ENCODE peak calls at places on chromosomes 13 and 19, in four cellular contexts. O is HCT116, D is K562, J is H1. G is an unnamed sample.

GRCh38 chr19:11380653-11381534 is 3.2 kb downstream of the EPOR start:
- DNase-seq in O (peak; percentile 97), D (no peak), J (peak; percentile 95), G (peak; percentile 98)

GRCh38 chr19:48671456-48671995 is 1.3 kb downstream of the NTN5 start:
- DNase-seq in O (no peak), D (no peak), J (no peak), G (no peak)

GRCh38 chr13:107767119-107767518 is 448.2 kb downstream of the LIG4 start:
- DNase-seq in O (no peak), D (no peak), J (no peak), G (no peak)

GRCh38 chr13:82654851-82655517 is 1227.3 kb downstream of the SLITRK1 start:
- DNase-seq in O (no peak), D (no peak), J (no peak), G (no peak)

GRCh38 chr19:54460230-54461005 is 3.2 kb downstream of the LENG9 start:
- DNase-seq in O (no peak), D (no peak), J (no peak), G (no peak)

GRCh38 chr13:74067818-74068217 is 66.4 kb downstream of the KLF12 start:
- DNase-seq in O (no peak), D (no peak), J (no peak), G (no peak)

GRCh38 chr13:42110410-42111155 is 62.1 kb downstream of the DGKH start:
- DNase-seq in O (peak; percentile 43), D (peak; percentile 59), J (no peak), G (peak; percentile 54)

GRCh38 chr13:113869263-113869662 is 5.4 kb upstream of the GAS6 start:
- DNase-seq in O (no peak), D (no peak), J (no peak), G (no peak)

GRCh38 chr19:8578642-8579265 is 1.5 kb upstream of the MYO1F start:
- DNase-seq in O (peak; percentile 47), D (peak; percentile 83), J (peak; percentile 96), G (peak; percentile 35)

GRCh38 chr19:35000647-35001501 is 751 bp downstream of the GRAMD1A start:
- DNase-seq in O (no peak), D (peak; percentile 68), J (no peak), G (peak; percentile 59)

GRCh38 chr19:4014541-4015491 is 7.3 kb downstream of the PIAS4 start:
- DNase-seq in O (no peak), D (peak; percentile 46), J (peak; percentile 87), G (no peak)

GRCh38 chr13:64414381-64414780 is 2815.8 kb downstream of the PCDH9 start:
- DNase-seq in O (no peak), D (no peak), J (no peak), G (no peak)

GRCh38 chr13:36431204-36432105 is 840 bp upstream of the CCNA1 start:
- DNase-seq in O (no peak), D (no peak), J (no peak), G (no peak)

GRCh38 chr19:55688422-55689218 is 13.6 kb downstream of the EPN1 start:
- DNase-seq in O (no peak), D (peak; percentile 59), J (no peak), G (no peak)

GRCh38 chr13:38898481-38898880 is 92.2 kb downstream of the STOML3 start:
- DNase-seq in O (no peak), D (no peak), J (no peak), G (no peak)

GRCh38 chr13:69094485-69094884 is 1013.1 kb upstream of the ATXN8OS start:
- DNase-seq in O (no peak), D (no peak), J (no peak), G (no peak)

GRCh38 chr13:79346300-79346914 is 59.6 kb downstream of the RBM26 start:
- DNase-seq in O (no peak), D (no peak), J (no peak), G (no peak)

GRCh38 chr13:30726192-30726591 is 9.2 kb upstream of the ALOX5AP start:
- DNase-seq in O (no peak), D (no peak), J (no peak), G (no peak)

GRCh38 chr13:112072531-112073244 is 5.7 kb downstream of the SOX1 start:
- DNase-seq in O (no peak), D (no peak), J (peak; percentile 88), G (no peak)

GRCh38 chr19:42251572-42251990 is 3.3 kb downstream of the ERF start:
- DNase-seq in O (no peak), D (no peak), J (no peak), G (no peak)

GRCh38 chr13:42334329-42334706 is 62.4 kb downstream of the AKAP11 start:
- DNase-seq in O (no peak), D (no peak), J (peak; percentile 56), G (no peak)

GRCh38 chr13:66399873-66400272 is 830.3 kb downstream of the PCDH9 start:
- DNase-seq in O (no peak), D (no peak), J (no peak), G (no peak)

GRCh38 chr13:31629085-31629785 is 110.1 kb upstream of the RXFP2 start:
- DNase-seq in O (no peak), D (no peak), J (no peak), G (no peak)

GRCh38 chr13:44758595-44759221 is 182.6 kb upstream of the TSC22D1 start:
- DNase-seq in O (no peak), D (no peak), J (no peak), G (peak; percentile 22)

GRCh38 chr13:100269837-100270236 is 180.9 kb downstream of the PCCA start:
- DNase-seq in O (no peak), D (no peak), J (no peak), G (no peak)

GRCh38 chr19:18580311-18580710 is 8.3 kb upstream of the REX1BD start:
- DNase-seq in O (no peak), D (no peak), J (no peak), G (no peak)
- TF ChIP-seq SP1 in O (no peak), D (no peak), J (no peak), G (no peak)

GRCh38 chr13:27793377-27794074 is 1.2 kb downstream of the GSX1 start:
- DNase-seq in O (no peak), D (no peak), J (peak; percentile 66), G (no peak)

GRCh38 chr13:27791146-27791900 is 960 bp upstream of the GSX1 start:
- DNase-seq in O (no peak), D (no peak), J (peak; percentile 50), G (no peak)

GRCh38 chr13:27794075-27794691 is 1.9 kb downstream of the GSX1 start:
- DNase-seq in O (no peak), D (no peak), J (peak; percentile 61), G (no peak)

GRCh38 chr13:27791901-27792392 is 336 bp upstream of the GSX1 start:
- DNase-seq in O (no peak), D (no peak), J (no peak), G (no peak)

DNA sequence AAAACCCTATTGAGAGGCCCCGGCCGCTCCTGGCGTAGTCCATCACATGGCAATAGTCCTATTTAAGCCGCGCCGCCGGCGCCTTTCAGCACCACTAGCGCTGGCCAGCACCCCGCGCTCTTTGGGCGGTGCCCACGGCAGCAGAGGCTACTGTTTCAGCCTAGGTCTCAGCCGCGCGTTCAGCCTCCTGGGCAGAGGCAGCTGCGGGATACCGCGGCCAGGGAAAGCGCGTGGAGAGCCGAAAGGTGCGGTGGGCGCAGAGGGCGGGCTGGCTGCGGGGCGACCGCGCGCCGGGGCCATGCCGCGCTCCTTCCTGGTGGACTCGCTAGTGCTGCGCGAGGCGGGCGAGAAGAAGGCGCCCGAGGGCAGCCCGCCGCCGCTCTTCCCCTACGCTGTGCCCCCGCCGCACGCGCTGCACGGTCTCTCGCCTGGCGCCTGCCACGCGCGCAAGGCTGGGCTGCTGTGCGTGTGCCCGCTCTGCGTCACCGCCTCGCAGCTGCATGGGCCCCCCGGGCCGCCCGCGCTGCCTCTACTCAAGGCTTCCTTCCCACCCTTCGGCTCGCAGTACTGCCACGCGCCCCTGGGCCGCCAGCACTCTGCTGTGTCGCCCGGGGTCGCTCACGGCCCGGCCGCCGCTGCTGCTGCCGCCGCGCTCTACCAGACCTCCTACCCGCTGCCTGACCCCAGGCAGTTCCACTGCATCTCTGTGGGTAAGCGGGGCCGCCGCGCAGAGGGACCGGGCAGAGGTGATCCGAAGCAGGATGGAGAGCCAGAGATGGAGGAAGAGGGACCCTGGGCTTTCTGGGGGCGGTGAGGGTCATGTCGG is at the start of gene GSX1:
- DNase-seq in O (no peak), D (peak; percentile 21), J (peak; percentile 87), G (peak; percentile 18)
- TF ChIP-seq EZH2 in O (no peak), D (no peak), J (no peak), G (no peak)

GRCh38 chr13:49759503-49759902 is 33.0 kb downstream of the KPNA3 start:
- DNase-seq in O (no peak), D (no peak), J (no peak), G (no peak)
- TF ChIP-seq SP1 in O (no peak), D (no peak), J (no peak), G (no peak)

GRCh38 chr19:1751367-1752008 is 1.8 kb upstream of the ONECUT3 start:
- DNase-seq in O (no peak), D (no peak), J (no peak), G (no peak)

GRCh38 chr19:1752009-1752756 is 1.1 kb upstream of the ONECUT3 start:
- DNase-seq in O (no peak), D (no peak), J (no peak), G (no peak)

GRCh38 chr19:1749373-1750342 is 3.6 kb upstream of the ONECUT3 start:
- DNase-seq in O (no peak), D (no peak), J (no peak), G (no peak)

GRCh38 chr19:1748703-1749341 is 4.5 kb upstream of the ONECUT3 start:
- DNase-seq in O (no peak), D (no peak), J (peak; percentile 65), G (no peak)

DNA sequence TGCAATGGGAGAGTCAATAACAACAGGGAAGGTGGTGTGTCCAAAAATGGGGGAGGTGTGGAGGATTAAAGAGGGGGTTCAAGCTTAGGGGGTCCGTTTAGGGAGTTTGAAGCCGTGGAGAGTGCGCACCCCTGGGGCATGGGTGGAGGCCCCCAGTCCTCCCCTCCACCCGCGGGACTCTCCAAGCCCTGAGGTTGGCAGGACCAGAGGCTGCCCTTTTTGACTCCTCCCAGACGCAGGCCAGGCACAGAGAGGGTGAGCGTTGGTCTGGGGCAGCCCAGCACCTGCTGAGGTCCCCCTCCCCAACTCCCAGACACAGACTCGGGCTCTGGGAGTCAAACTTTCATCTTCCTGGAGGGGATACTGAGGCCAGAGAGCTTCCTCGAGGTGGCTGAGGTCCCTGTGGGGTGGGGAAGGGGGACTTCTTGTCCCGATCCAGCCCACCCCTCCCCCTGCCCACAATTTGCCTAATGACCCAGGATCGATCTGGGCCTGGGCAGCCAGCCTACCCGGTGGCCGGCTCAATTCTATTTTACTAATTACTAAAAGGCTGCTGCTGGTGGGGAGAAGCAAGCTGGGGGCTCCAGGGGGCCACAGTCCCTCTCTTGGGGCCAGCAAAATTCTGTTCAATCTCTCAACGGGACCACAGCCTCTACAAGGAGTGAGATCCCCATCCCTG is 2.8 kb upstream of the ONECUT3 start:
- DNase-seq in O (no peak), D (no peak), J (peak; percentile 58), G (no peak)
- TF ChIP-seq EZH2 in O (no peak), D (no peak), J (no peak), G (no peak)

DNA sequence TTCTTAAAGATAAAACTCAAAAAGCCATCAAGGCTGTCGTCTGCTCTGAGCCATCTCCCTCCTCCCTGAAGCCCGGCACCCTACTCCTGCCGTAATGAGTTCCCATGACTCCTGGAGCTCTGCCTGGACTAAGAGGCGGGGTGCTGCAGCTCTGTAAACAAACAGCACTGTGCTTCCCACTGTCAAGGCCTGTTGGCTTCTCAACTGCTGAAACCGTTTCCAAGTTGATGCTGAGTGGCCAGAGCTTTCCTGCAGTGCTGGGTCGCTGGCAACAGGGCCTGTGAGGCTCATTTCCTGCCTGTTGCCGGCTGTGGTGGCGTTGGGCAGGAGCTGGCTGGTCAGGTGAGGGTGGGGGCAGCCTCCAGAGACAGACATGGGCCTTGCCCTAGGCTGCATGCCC is 26.7 kb upstream of the ISYNA1 start:
- DNase-seq in O (no peak), D (no peak), J (no peak), G (peak; percentile 80)
- TF ChIP-seq SP1 in O (no peak), D (no peak), J (no peak), G (no peak)

G was measured in HepG2.